ENCODE peak calls at places on chromosomes 5 and 9, in five cellular contexts. One of them, this sample, is unnamed.

GRCh38 chr5:138353550-138353893 is 1.0 kb downstream of the KDM3B start:
- DNase-seq in adrenal gland: no peak
- DNase-seq in A549: no peak
- DNase-seq in GM12878: no peak
- DNase-seq in stomach: no peak
- DNase-seq in this sample: no peak

GRCh38 chr5:42454216-42454995 is 31.2 kb downstream of the GHR start:
- DNase-seq in GM12878: no peak
- DNase-seq in A549: no peak
- DNase-seq in stomach: no peak
- DNase-seq in adrenal gland: peak
- DNase-seq in this sample: no peak

GRCh38 chr9:5389109-5389732 is 48.5 kb downstream of the PLGRKT start:
- DNase-seq in adrenal gland: no peak
- DNase-seq in stomach: no peak
- DNase-seq in GM12878: peak
- DNase-seq in A549: no peak
- DNase-seq in this sample: no peak

GRCh38 chr5:96968074-96968473 is 32.2 kb downstream of the LNPEP start:
- DNase-seq in GM12878: no peak
- DNase-seq in A549: peak
- DNase-seq in stomach: no peak
- DNase-seq in adrenal gland: no peak
- DNase-seq in this sample: no peak

GRCh38 chr9:112477330-112477729 is 9.3 kb upstream of the KIAA1958 start:
- DNase-seq in adrenal gland: no peak
- DNase-seq in stomach: no peak
- DNase-seq in GM12878: no peak
- DNase-seq in A549: no peak
- DNase-seq in this sample: no peak

GRCh38 chr9:133101356-133102189 is 19.5 kb downstream of the RALGDS start:
- DNase-seq in adrenal gland: no peak
- DNase-seq in GM12878: no peak
- DNase-seq in A549: no peak
- DNase-seq in stomach: no peak
- DNase-seq in this sample: no peak

GRCh38 chr5:13932006-13932405 is 12.5 kb downstream of the DNAH5 start:
- DNase-seq in stomach: no peak
- DNase-seq in A549: no peak
- DNase-seq in adrenal gland: no peak
- DNase-seq in GM12878: no peak
- DNase-seq in this sample: no peak

GRCh38 chr9:132773764-132774339 is 103.6 kb downstream of the GTF3C4 start:
- DNase-seq in stomach: no peak
- DNase-seq in A549: no peak
- DNase-seq in GM12878: no peak
- DNase-seq in adrenal gland: no peak
- DNase-seq in this sample: no peak

GRCh38 chr5:146052780-146053179 is 52.6 kb downstream of the PLAC8L1 start:
- DNase-seq in GM12878: no peak
- DNase-seq in A549: no peak
- DNase-seq in stomach: no peak
- DNase-seq in adrenal gland: no peak
- DNase-seq in this sample: no peak

GRCh38 chr9:93896496-93897033 is 58.6 kb downstream of the BARX1 start:
- DNase-seq in stomach: peak
- DNase-seq in A549: no peak
- DNase-seq in adrenal gland: no peak
- DNase-seq in GM12878: no peak
- DNase-seq in this sample: no peak

GRCh38 chr9:91273853-91274552 is 87.7 kb downstream of the AUH start:
- DNase-seq in A549: no peak
- DNase-seq in adrenal gland: no peak
- DNase-seq in stomach: no peak
- DNase-seq in GM12878: no peak
- DNase-seq in this sample: no peak

GRCh38 chr5:457195-457961 is 14.4 kb downstream of the EXOC3 start:
- DNase-seq in A549: no peak
- DNase-seq in adrenal gland: no peak
- DNase-seq in stomach: no peak
- DNase-seq in GM12878: no peak
- DNase-seq in this sample: no peak

GRCh38 chr9:84742261-84742660 is 72.7 kb downstream of the NTRK2 start:
- DNase-seq in stomach: no peak
- DNase-seq in GM12878: no peak
- DNase-seq in adrenal gland: no peak
- DNase-seq in A549: no peak
- DNase-seq in this sample: no peak

GRCh38 chr9:134836406-134836970 is 44.1 kb upstream of the FCN2 start:
- DNase-seq in stomach: no peak
- DNase-seq in A549: no peak
- DNase-seq in adrenal gland: no peak
- DNase-seq in GM12878: no peak
- DNase-seq in this sample: no peak

GRCh38 chr5:135650081-135650480 is 71.3 kb upstream of the CXCL14 start:
- DNase-seq in adrenal gland: no peak
- DNase-seq in GM12878: no peak
- DNase-seq in stomach: no peak
- DNase-seq in A549: no peak
- DNase-seq in this sample: no peak

GRCh38 chr9:20256284-20256948 is 365.9 kb downstream of the MLLT3 start:
- DNase-seq in stomach: no peak
- DNase-seq in A549: no peak
- DNase-seq in GM12878: no peak
- DNase-seq in adrenal gland: no peak
- DNase-seq in this sample: peak

GRCh38 chr9:137610944-137611343 is 5.5 kb downstream of the ARRDC1 start:
- DNase-seq in GM12878: no peak
- DNase-seq in stomach: no peak
- DNase-seq in A549: no peak
- DNase-seq in adrenal gland: no peak
- DNase-seq in this sample: no peak

GRCh38 chr9:137611623-137612609 is 6.4 kb downstream of the ARRDC1 start:
- DNase-seq in GM12878: no peak
- DNase-seq in adrenal gland: peak
- DNase-seq in A549: peak
- DNase-seq in stomach: peak
- DNase-seq in this sample: peak

GRCh38 chr9:137613738-137614523 is 4.9 kb upstream of the EHMT1 start:
- DNase-seq in adrenal gland: no peak
- DNase-seq in stomach: no peak
- DNase-seq in GM12878: no peak
- DNase-seq in A549: no peak
- DNase-seq in this sample: no peak

GRCh38 chr9:137613259-137613658 is 5.5 kb upstream of the EHMT1 start:
- DNase-seq in adrenal gland: no peak
- DNase-seq in stomach: no peak
- DNase-seq in GM12878: no peak
- DNase-seq in A549: no peak
- DNase-seq in this sample: no peak

DNA sequence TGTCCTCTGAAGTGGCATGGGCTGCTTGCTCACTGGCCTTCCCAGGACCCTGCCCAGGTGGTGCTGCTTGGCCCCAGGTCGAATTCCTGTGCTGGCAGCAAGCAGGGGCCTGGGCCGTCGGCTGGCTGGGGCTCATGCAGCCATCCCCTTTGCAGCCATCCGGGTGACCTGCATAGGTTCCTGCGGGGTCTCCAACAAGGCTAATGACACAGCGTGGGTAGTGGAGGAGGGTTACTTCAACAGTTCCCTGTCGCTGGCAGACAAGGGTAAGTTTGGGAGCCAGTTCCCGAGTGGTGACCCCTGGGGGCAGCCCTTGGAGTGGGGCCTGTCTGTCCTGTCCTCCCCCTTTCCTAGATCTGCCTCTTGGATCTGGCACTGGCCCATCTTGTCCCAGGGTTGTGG is 6.1 kb upstream of the EHMT1 start:
- DNase-seq in adrenal gland: no peak
- DNase-seq in A549: no peak
- DNase-seq in GM12878: no peak
- DNase-seq in stomach: no peak
- DNase-seq in this sample: no peak
- H3K4me3 ChIP-seq in adrenal gland: no peak
- H3K4me3 ChIP-seq in A549: no peak
- H3K4me3 ChIP-seq in GM12878: no peak
- H3K4me3 ChIP-seq in stomach: no peak
- H3K4me3 ChIP-seq in this sample: no peak

GRCh38 chr5:160330212-160330611 is 17.8 kb upstream of the CCNJL start:
- DNase-seq in GM12878: no peak
- DNase-seq in adrenal gland: no peak
- DNase-seq in stomach: no peak
- DNase-seq in A549: no peak
- DNase-seq in this sample: no peak
- TF ChIP-seq POLR2A in GM12878: no peak
- TF ChIP-seq POLR2A in adrenal gland: no peak
- TF ChIP-seq POLR2A in stomach: no peak
- TF ChIP-seq POLR2A in A549: no peak
- TF ChIP-seq POLR2A in this sample: no peak

DNA sequence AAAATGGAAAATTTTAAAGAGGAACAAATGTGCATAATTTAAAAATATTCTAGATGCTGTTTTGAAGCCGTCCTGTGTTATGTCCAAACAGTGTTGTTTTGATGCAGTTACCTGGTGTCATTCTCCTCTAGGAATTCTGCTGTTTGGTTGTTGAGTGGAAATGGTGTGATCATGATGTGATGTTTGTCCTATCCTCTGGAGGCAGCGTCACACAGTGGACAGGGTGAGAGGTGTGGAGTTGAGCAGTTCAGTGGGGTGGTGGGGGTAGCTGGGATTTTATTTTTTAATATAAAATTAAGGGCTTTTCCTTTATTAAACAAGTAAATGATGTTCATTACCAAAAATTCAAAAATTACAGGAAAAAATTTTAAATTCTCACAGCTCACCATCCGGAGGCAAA is 31.2 kb downstream of the PRDM6 start:
- DNase-seq in adrenal gland: no peak
- DNase-seq in A549: peak
- DNase-seq in stomach: no peak
- DNase-seq in GM12878: no peak
- DNase-seq in this sample: no peak
- H3K4me3 ChIP-seq in adrenal gland: no peak
- H3K4me3 ChIP-seq in A549: no peak
- H3K4me3 ChIP-seq in stomach: no peak
- H3K4me3 ChIP-seq in GM12878: no peak
- H3K4me3 ChIP-seq in this sample: no peak

GRCh38 chr5:67214713-67215591 is 18.4 kb upstream of the CD180 start:
- DNase-seq in GM12878: no peak
- DNase-seq in stomach: peak
- DNase-seq in A549: no peak
- DNase-seq in adrenal gland: no peak
- DNase-seq in this sample: peak

GRCh38 chr5:67214036-67214435 is 17.4 kb upstream of the CD180 start:
- DNase-seq in adrenal gland: no peak
- DNase-seq in GM12878: no peak
- DNase-seq in stomach: no peak
- DNase-seq in A549: no peak
- DNase-seq in this sample: no peak

GRCh38 chr5:67211926-67212325 is 15.3 kb upstream of the CD180 start:
- DNase-seq in A549: no peak
- DNase-seq in stomach: no peak
- DNase-seq in GM12878: no peak
- DNase-seq in adrenal gland: no peak
- DNase-seq in this sample: no peak

GRCh38 chr5:67221487-67222242 is 25.1 kb upstream of the CD180 start:
- DNase-seq in GM12878: no peak
- DNase-seq in stomach: no peak
- DNase-seq in adrenal gland: no peak
- DNase-seq in A549: no peak
- DNase-seq in this sample: no peak

DNA sequence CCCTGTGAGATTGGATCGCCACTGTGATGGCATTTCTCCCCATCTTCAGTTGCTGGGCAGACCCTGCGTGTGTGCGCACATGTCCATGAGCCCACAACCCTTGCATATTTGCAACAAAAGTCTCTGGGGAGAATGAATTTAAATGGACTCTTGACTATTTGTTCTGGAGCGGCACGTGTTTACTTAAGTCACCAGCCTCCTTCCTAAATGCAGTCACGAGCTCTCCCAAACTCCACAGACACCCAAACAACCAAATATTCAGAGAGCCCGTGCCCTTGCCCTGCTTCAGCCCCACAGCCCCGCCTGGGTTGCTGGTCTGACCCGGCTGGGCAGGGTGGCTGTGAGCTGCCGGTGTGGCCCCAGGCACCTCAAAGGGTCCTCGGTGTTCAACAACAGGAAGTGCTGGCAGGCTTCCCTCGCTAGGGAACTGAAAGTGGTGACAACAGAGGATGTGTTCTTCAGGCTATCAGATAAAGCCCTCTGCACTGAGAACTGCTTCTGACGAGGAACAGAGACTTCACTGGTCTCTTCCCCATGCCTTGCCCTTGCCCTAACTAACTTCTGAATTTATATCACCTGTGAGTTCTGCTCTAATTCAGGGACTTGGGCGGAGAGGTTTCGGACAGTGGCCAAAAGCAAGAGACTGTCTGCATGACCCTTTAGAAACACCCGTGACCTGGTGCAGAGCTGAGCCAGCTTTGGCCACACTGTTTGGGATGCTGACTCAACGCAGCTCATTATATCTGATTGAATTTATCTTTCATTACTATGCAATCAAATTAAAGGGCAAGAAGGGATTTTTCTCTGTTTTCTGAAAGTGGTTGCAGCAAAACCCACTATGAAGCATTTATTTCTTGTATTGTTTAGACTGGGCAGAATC is 19.2 kb upstream of the CD180 start:
- DNase-seq in stomach: peak
- DNase-seq in A549: no peak
- DNase-seq in adrenal gland: peak
- DNase-seq in GM12878: peak
- DNase-seq in this sample: peak
- TF ChIP-seq POLR2A in stomach: no peak
- TF ChIP-seq POLR2A in A549: no peak
- TF ChIP-seq POLR2A in adrenal gland: no peak
- TF ChIP-seq POLR2A in GM12878: peak
- TF ChIP-seq POLR2A in this sample: peak

GRCh38 chr9:136197372-136197875 is 7.5 kb downstream of the LHX3 start:
- DNase-seq in stomach: no peak
- DNase-seq in adrenal gland: no peak
- DNase-seq in GM12878: no peak
- DNase-seq in A549: no peak
- DNase-seq in this sample: no peak
- H3K4me3 ChIP-seq in stomach: no peak
- H3K4me3 ChIP-seq in adrenal gland: no peak
- H3K4me3 ChIP-seq in GM12878: no peak
- H3K4me3 ChIP-seq in A549: no peak
- H3K4me3 ChIP-seq in this sample: no peak

DNA sequence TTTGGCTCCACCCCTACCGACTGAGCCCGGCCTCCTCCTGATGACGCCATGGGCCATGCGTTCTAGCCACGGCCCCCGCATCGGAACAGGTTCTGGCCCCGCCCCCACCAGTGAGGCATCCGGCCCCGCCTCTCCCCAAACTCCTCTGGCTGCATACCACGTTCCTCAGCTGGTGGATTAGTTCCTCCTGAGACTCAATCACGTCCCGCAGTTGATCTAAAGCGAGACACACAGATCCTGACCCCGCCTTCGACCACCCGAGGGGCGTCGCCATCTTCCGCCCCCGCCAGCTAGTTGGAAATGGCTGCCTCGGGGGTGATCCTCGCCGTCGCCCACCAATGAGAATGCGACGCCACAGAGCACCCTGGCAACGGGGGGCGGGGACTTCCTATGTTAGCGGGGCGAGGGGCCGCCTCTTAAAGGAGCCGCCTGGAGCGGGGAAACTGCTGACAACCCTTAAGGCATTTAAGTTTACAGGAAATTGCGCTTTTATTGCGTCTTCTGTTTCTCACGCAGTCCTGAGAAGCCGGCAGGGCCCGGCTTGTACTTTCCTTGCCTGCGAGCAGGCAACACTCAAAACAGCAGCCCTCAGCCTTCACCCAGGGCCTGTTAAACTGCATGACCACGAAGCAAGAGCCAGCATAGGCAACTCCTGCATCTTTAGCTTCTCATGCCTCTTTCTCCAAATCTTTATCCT is at the start of gene SPATA24:
- DNase-seq in adrenal gland: peak
- DNase-seq in A549: peak
- DNase-seq in stomach: peak
- DNase-seq in GM12878: peak
- DNase-seq in this sample: peak
- TF ChIP-seq POLR2A in adrenal gland: no peak
- TF ChIP-seq POLR2A in A549: peak
- TF ChIP-seq POLR2A in stomach: no peak
- TF ChIP-seq POLR2A in GM12878: peak
- TF ChIP-seq POLR2A in this sample: peak